ENCODE peak calls at places on chromosomes 2 and 18, in six cellular contexts. F is M059J; P is mucosa of descending colon; D is transverse colon; E is left lung; Y is activated CD4-positive, alpha-beta T cell treated with anti-CD3 and anti-CD28 coated beads, Interleukin-2, amount 10 ng/mL, durations not matched to agents 7 days and 5 days. N is an unnamed sample.

GRCh38 chr18:77127769-77128671 is 4.6 kb downstream of the MBP start:
- DNase-seq in D (peak; percentile 59), Y (peak; percentile 50), E (peak; percentile 42), P (peak; percentile 79), F (peak; percentile 96), N (no peak)

GRCh38 chr2:72050734-72051133 is 96.9 kb downstream of the CYP26B1 start:
- DNase-seq in P (no peak), E (no peak), Y (no peak), F (no peak), D (no peak), N (no peak)

GRCh38 chr18:58615150-58616132 is 13.4 kb downstream of the ALPK2 start:
- DNase-seq in E (no peak), P (peak; percentile 19), D (peak; percentile 21), Y (peak; percentile 78), F (peak; percentile 71), N (peak; percentile 64)

GRCh38 chr2:27891063-27891819 is 712 bp downstream of the BABAM2 start:
- DNase-seq in P (peak; percentile 88), F (peak; percentile 77), Y (peak; percentile 93), D (peak; percentile 88), E (peak; percentile 87), N (peak; percentile 88)

GRCh38 chr2:29113891-29114321 is 1.3 kb upstream of the CLIP4 start:
- DNase-seq in F (peak; percentile 81), P (peak; percentile 53), Y (no peak), E (peak; percentile 89), D (peak; percentile 58), N (no peak)

GRCh38 chr2:146982393-146982846 is 862.4 kb upstream of the ACVR2A start:
- DNase-seq in E (peak; percentile 46), D (peak; percentile 11), F (peak; percentile 60), P (peak; percentile 4), Y (no peak), N (no peak)

GRCh38 chr2:47205576-47206141 is 50.6 kb upstream of the STPG4 start:
- DNase-seq in D (no peak), Y (no peak), P (peak; percentile 33), E (no peak), F (no peak), N (no peak)

GRCh38 chr18:3870914-3871313 is 420.9 kb downstream of the TGIF1 start:
- DNase-seq in E (no peak), F (no peak), Y (no peak), P (no peak), D (no peak), N (no peak)

GRCh38 chr2:118431997-118432396 is 343.7 kb downstream of the INSIG2 start:
- DNase-seq in Y (no peak), D (no peak), E (no peak), P (no peak), F (no peak), N (no peak)

GRCh38 chr2:184620367-184620766 is 22.0 kb downstream of the ZNF804A start:
- DNase-seq in P (no peak), F (no peak), D (no peak), Y (no peak), E (no peak), N (no peak)

GRCh38 chr2:96918754-96919550 is 49.1 kb upstream of the SEMA4C start:
- DNase-seq in E (no peak), Y (no peak), F (no peak), P (no peak), D (no peak), N (no peak)

GRCh38 chr2:27710640-27711430 is 47.1 kb downstream of the SLC4A1AP start:
- DNase-seq in D (no peak), P (no peak), Y (no peak), E (no peak), F (peak; percentile 45), N (no peak)

GRCh38 chr2:170298861-170299429 is 121.0 kb downstream of the MYO3B start:
- DNase-seq in E (no peak), F (no peak), D (no peak), Y (no peak), P (no peak), N (no peak)

GRCh38 chr2:30255466-30256408 is 24.4 kb downstream of the LBH start:
- DNase-seq in D (no peak), E (no peak), Y (no peak), F (no peak), P (no peak), N (no peak)

GRCh38 chr2:236866542-236867340 is 218.9 kb upstream of the COPS8 start:
- DNase-seq in P (no peak), F (no peak), D (no peak), E (no peak), Y (no peak), N (no peak)

GRCh38 chr18:63981719-63982118 is 11.8 kb downstream of the SERPINB8 start:
- DNase-seq in E (no peak), Y (no peak), P (no peak), F (no peak), D (no peak), N (no peak)

GRCh38 chr2:50953021-50953420 is 78.9 kb downstream of the NRXN1 start:
- DNase-seq in D (no peak), P (no peak), Y (no peak), F (peak; percentile 2), E (no peak), N (no peak)

GRCh38 chr2:152646775-152647174 is 70.5 kb downstream of the PRPF40A start:
- DNase-seq in Y (no peak), F (peak; percentile 88), D (no peak), P (no peak), E (no peak), N (no peak)

GRCh38 chr2:173588931-173589369 is 234.3 kb downstream of the CDCA7 start:
- DNase-seq in P (no peak), F (no peak), D (no peak), Y (no peak), E (no peak), N (no peak)

GRCh38 chr18:22494771-22495170 is 77.1 kb upstream of the CTAGE1 start:
- DNase-seq in E (no peak), F (peak; percentile 72), Y (no peak), D (no peak), P (no peak), N (no peak)

N was measured in stimulated activated naive CD8-positive, alpha-beta T cell treated with anti-CD3 and anti-CD28 coated beads, Interleukin-15, Interleukin-2, amounts not matched to agents 100 U/mL and 50 U/mL, for 24 hours.